ENCODE peak calls at places on chromosome 5, in four cellular contexts. E is GM12878, W is K562, Y is HepG2. J is an unnamed sample.

GRCh38 chr5:5521029-5521428 is 98.6 kb downstream of the ICE1 start:
- DNase-seq in E (no peak), Y (no peak), W (no peak), J (no peak)

GRCh38 chr5:175642998-175643397 is 14.9 kb upstream of the HRH2 start:
- DNase-seq in Y (no peak), E (no peak), W (no peak), J (no peak)

GRCh38 chr5:36877667-36878420 is 1.3 kb downstream of the NIPBL start:
- DNase-seq in E (no peak), W (no peak), Y (peak), J (peak)

GRCh38 chr5:175321927-175322532 is 122.0 kb downstream of the DRD1 start:
- DNase-seq in W (peak), E (no peak), Y (peak), J (peak)

GRCh38 chr5:33817301-33817700 is 74.5 kb downstream of the ADAMTS12 start:
- DNase-seq in W (no peak), Y (no peak), E (no peak), J (no peak)

GRCh38 chr5:175096469-175097185 is 347.4 kb downstream of the DRD1 start:
- DNase-seq in Y (no peak), W (no peak), E (no peak), J (no peak)

GRCh38 chr5:124230456-124230855 is 516.0 kb downstream of the ZNF608 start:
- DNase-seq in W (no peak), E (no peak), Y (no peak), J (no peak)

GRCh38 chr5:156460496-156460895 is 133.5 kb downstream of the SGCD start:
- DNase-seq in W (no peak), E (no peak), Y (no peak), J (no peak)

GRCh38 chr5:14946813-14947640 is 75.4 kb upstream of the ANKH start:
- DNase-seq in W (no peak), E (peak), Y (peak), J (peak)

GRCh38 chr5:114789773-114790402 is 379.8 kb downstream of the TRIM36 start:
- DNase-seq in W (no peak), E (no peak), Y (peak), J (peak)

GRCh38 chr5:147735621-147736125 is 46.9 kb downstream of the JAKMIP2 start:
- DNase-seq in W (no peak), E (no peak), Y (no peak), J (no peak)

GRCh38 chr5:93741136-93741811 is at the start of gene POU5F2:
- DNase-seq in E (no peak), W (peak), Y (no peak), J (peak)

GRCh38 chr5:35954175-35954574 is 15.8 kb upstream of the CAPSL start:
- DNase-seq in W (no peak), E (no peak), Y (no peak), J (peak)

GRCh38 chr5:157740211-157740610 is 3.3 kb upstream of the LSM11 start:
- DNase-seq in W (peak), Y (peak), E (no peak), J (peak)

DNA sequence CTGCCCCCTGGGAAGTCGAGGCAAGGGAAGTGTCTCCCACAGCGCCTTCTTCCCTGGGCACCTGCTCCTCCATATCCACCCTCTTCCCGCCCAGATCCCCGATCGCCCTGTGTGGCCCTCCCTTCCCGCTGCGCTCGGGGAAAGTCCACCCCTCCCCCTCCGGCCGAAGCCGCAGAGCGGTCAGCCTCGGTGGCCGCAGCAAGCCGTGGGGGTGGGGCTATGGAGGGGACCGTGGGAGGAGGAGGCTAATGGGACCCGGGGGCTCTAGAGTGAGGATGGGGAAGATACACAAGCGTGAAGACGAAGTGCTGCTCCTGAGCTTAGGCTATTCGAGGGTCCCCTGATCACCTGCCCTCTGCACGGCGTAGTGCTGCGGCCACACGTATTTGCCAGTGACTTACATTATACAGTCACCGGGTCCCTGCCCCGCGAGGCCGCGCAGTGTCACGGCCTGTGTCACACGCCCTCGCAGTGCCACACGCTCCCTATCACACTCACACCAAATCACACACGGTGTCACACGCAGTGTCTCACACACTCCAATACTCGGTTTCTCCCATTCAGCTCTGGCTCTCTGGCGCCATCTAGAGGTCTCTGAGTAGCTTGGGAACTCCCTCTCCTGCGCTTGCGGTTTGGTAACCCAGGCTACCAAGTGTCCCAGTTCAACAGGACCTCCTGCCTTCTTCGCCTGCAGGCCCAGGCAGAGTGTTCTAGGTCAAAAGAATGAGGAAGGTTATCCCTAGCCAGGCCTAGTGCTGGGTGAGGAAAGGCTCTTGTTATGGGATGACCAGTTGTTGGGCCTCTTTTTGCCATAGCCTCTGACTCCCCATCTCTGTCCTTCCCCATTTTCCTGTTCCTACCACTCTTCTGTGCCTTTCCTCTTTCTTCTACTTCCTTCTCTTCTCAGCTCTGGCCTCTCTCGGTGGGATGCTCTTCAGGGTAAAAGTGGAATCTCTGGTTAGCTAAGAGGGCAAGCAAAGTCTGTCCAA is 855 bp upstream of the PCDH1 start:
- DNase-seq in Y (peak), W (peak), E (peak), J (peak)
- H2AFZ ChIP-seq in Y (no peak), W (peak), E (no peak), J (peak)

GRCh38 chr5:85109616-85110015 is 724.9 kb upstream of the EDIL3 start:
- DNase-seq in E (no peak), Y (no peak), W (no peak), J (no peak)

GRCh38 chr5:85108471-85108870 is 723.8 kb upstream of the EDIL3 start:
- DNase-seq in W (no peak), E (no peak), Y (no peak), J (peak)
- TF ChIP-seq JUNB in W (no peak), E (no peak), Y (no peak), J (no peak)

GRCh38 chr5:56610093-56610698 is 205.2 kb upstream of the MAP3K1 start:
- DNase-seq in E (no peak), Y (no peak), W (no peak), J (no peak)

GRCh38 chr5:56606202-56606601 is 209.1 kb upstream of the MAP3K1 start:
- DNase-seq in E (no peak), Y (no peak), W (no peak), J (no peak)

GRCh38 chr5:56607074-56607473 is 208.3 kb upstream of the MAP3K1 start:
- DNase-seq in E (no peak), W (no peak), Y (no peak), J (no peak)

GRCh38 chr5:56607551-56607950 is 207.8 kb upstream of the MAP3K1 start:
- DNase-seq in W (no peak), E (no peak), Y (no peak), J (no peak)

DNA sequence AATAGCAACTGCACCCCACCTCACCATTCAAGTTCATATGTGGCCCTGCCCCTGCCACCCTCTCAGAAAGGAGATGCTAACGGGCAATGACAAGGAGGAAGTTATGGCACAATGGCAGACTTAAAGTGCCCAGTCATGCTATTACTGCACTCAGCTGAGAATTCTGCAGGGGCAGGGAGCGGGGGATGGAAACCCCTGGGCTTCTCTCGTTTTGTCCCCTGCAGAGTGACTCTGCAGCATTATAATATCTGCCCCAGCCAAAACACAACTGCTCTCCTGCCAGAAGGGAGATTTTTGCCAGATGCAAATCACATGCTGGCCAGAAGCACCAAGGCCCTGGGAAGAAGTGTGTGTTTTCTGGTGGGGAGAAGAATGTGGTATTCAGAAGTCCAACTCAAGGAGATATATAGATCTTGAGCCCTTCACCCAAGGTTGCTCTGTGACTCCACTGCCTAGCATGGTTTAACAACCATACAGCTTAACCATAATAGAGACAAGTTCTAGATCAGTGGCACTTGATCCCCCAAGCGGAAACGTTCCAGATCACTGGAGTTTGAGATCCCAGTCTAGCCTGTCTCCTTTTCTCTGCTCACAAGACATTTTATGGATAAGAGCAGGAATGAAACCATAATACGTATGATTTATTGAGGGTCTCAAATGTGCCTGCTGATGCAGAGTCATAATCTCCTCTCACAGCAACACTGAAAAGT is 207.0 kb upstream of the MAP3K1 start:
- DNase-seq in E (no peak), W (no peak), Y (no peak), J (no peak)
- H2AFZ ChIP-seq in E (no peak), W (no peak), Y (no peak), J (peak)

GRCh38 chr5:111931658-111932057 is 174.7 kb upstream of the NREP start:
- DNase-seq in Y (no peak), E (no peak), W (no peak), J (no peak)

GRCh38 chr5:111930407-111930806 is 173.4 kb upstream of the NREP start:
- DNase-seq in E (no peak), W (no peak), Y (no peak), J (no peak)

GRCh38 chr5:111929892-111930291 is 172.9 kb upstream of the NREP start:
- DNase-seq in E (no peak), Y (no peak), W (no peak), J (no peak)

GRCh38 chr5:111932207-111932606 is 175.2 kb upstream of the NREP start:
- DNase-seq in E (no peak), W (no peak), Y (no peak), J (no peak)

GRCh38 chr5:111930905-111931461 is 174.0 kb upstream of the NREP start:
- DNase-seq in Y (no peak), W (no peak), E (no peak), J (no peak)
- TF ChIP-seq JUNB in Y (no peak), W (no peak), E (no peak), J (no peak)

GRCh38 chr5:144298658-144299057 is 128.0 kb downstream of the KCTD16 start:
- DNase-seq in E (no peak), W (no peak), Y (no peak), J (peak)
- H2AFZ ChIP-seq in E (no peak), W (no peak), Y (no peak), J (no peak)

DNA sequence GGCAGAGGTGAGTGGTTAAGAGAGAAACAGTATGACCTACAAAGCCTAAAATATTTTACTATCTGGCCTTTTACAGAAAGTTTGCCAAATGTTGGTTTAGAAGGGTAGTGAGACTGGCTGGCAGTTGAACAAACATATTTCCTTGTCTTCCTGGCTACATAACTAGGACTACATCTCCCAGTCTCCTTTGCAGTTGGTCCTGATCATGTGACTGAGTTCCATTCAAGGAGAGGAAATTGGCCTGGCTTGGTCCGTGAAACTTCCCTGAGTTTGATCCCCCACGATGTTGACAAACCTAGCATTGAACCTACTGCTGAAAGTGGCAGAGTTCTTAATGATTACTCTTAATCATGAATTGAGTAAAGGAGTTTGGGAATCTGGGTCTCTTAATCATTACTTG is 280.8 kb downstream of the SLIT3 start:
- DNase-seq in E (no peak), W (peak), Y (no peak), J (peak)
- TF ChIP-seq JUNB in E (no peak), W (no peak), Y (no peak), J (no peak)

GRCh38 chr5:1078206-1078605 is 33.7 kb downstream of the SLC12A7 start:
- DNase-seq in Y (no peak), W (no peak), E (no peak), J (no peak)
- H2AFZ ChIP-seq in Y (no peak), W (no peak), E (no peak), J (no peak)

GRCh38 chr5:144815131-144815530 is 644.5 kb downstream of the KCTD16 start:
- DNase-seq in Y (no peak), E (no peak), W (no peak), J (no peak)

GRCh38 chr5:144812770-144813169 is 642.1 kb downstream of the KCTD16 start:
- DNase-seq in E (no peak), W (no peak), Y (no peak), J (no peak)
- TF ChIP-seq JUNB in E (no peak), W (no peak), Y (no peak), J (no peak)

DNA sequence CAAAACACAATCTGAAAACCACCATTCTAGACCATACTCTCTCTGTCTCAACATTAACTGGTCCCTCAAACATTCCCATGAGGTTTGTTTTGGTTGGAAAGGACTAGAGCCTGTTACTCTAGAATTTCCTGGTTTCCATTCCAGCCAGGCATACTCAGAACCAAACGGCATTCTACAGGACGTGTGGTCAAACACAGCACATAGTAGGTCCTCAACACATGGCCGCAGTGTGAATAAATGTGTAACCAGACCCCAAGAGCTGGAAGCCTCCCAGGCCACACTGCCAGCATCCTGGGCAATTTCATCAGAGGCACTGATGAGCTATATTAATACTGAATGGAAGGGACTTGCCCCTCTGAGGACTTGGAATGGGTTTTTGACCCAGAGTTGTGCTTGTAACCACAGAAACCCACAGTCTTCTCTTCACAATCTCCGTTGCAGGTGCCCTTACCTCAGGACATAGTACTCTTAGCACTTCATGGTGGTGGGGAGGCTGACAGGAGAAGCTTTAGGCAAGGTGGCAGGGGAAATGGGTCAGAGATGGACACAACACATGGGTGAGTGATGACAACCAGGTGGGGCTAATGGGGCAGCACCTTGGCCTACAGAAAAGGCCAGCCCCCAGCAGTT is 66.0 kb downstream of the ZNF366 start:
- DNase-seq in E (no peak), W (no peak), Y (no peak), J (no peak)
- H2AFZ ChIP-seq in E (no peak), W (no peak), Y (no peak), J (no peak)

J was measured in GM23338.